ENCODE peak calls at places on chromosomes 2 and 18, in six cellular contexts. Y is SW480; F is left cardiac atrium; K is GM23338; Z is endothelial cell of umbilical vein; H is naive thymus-derived CD8-positive, alpha-beta T cell. V is an unnamed sample.

GRCh38 chr2:5035134-5035533 is 657.0 kb upstream of the SOX11 start:
- DNase-seq in F (no peak), K (no peak), Z (no peak), H (no peak), Y (no peak), V (no peak)

GRCh38 chr2:108124733-108125132 is 115.0 kb upstream of the SULT1C3 start:
- DNase-seq in F (no peak), H (no peak), K (no peak), Y (no peak), Z (no peak), V (no peak)

GRCh38 chr2:196242131-196242620 is 70.8 kb upstream of the STK17B start:
- DNase-seq in K (no peak), Y (no peak), F (no peak), H (no peak), Z (no peak), V (no peak)

GRCh38 chr18:39604836-39605235 is 2039.2 kb upstream of the CELF4 start:
- DNase-seq in Z (peak), H (no peak), K (no peak), Y (no peak), F (no peak), V (peak)

GRCh38 chr18:23718243-23718720 is 29.0 kb downstream of the LAMA3 start:
- DNase-seq in K (no peak), Y (no peak), F (no peak), H (no peak), Z (peak), V (no peak)

GRCh38 chr2:218406949-218407703 is 7.5 kb downstream of the CTDSP1 start:
- DNase-seq in K (no peak), H (peak), Y (peak), F (peak), Z (peak), V (peak)

GRCh38 chr2:105618351-105618659 is 126.4 kb upstream of the NCK2 start:
- DNase-seq in H (no peak), Z (no peak), F (no peak), Y (no peak), K (no peak), V (no peak)

GRCh38 chr2:163405298-163405697 is 330.5 kb downstream of the FIGN start:
- DNase-seq in H (no peak), F (no peak), Z (no peak), Y (no peak), K (no peak), V (no peak)

GRCh38 chr2:26649992-26650712 is 9.0 kb upstream of the CIB4 start:
- DNase-seq in K (no peak), Z (no peak), F (no peak), Y (no peak), H (no peak), V (no peak)

GRCh38 chr2:134170269-134170668 is 83.6 kb upstream of the MGAT5 start:
- DNase-seq in F (no peak), Z (no peak), H (no peak), K (no peak), Y (no peak), V (no peak)

GRCh38 chr18:61975526-61976326 is 82.9 kb upstream of the RNF152 start:
- DNase-seq in Y (no peak), K (no peak), F (no peak), H (peak), Z (no peak), V (no peak)

GRCh38 chr2:29064746-29065478 is 9.4 kb downstream of the PCARE start:
- DNase-seq in K (no peak), F (no peak), Y (no peak), H (no peak), Z (no peak), V (no peak)

GRCh38 chr2:198930170-198930569 is 527.6 kb downstream of the SATB2 start:
- DNase-seq in K (peak), F (no peak), H (no peak), Y (no peak), Z (no peak), V (no peak)

GRCh38 chr18:48918660-48919415 is 31.9 kb downstream of the SMAD7 start:
- DNase-seq in K (no peak), F (peak), H (no peak), Z (no peak), Y (no peak), V (no peak)

GRCh38 chr2:195498839-195499490 is 158.1 kb upstream of the SLC39A10 start:
- DNase-seq in K (no peak), Y (no peak), F (no peak), H (no peak), Z (no peak), V (no peak)

GRCh38 chr2:169476459-169476858 is 2.8 kb upstream of the BBS5 start:
- DNase-seq in H (no peak), F (no peak), K (no peak), Z (no peak), Y (peak), V (peak)

GRCh38 chr2:70010222-70011111 is 49.0 kb upstream of the ASPRV1 start:
- DNase-seq in Z (no peak), Y (peak), H (no peak), F (peak), K (no peak), V (peak)

GRCh38 chr18:49813071-49813320 is 337 bp downstream of the ACAA2 start:
- DNase-seq in F (peak), Y (peak), H (no peak), Z (peak), K (peak), V (peak)

GRCh38 chr2:169818241-169818640 is 6.5 kb downstream of the METTL5 start:
- DNase-seq in K (no peak), H (no peak), Z (no peak), Y (no peak), F (no peak), V (no peak)

GRCh38 chr2:38873763-38874162 is 2.0 kb downstream of the DHX57 start:
- DNase-seq in F (no peak), K (no peak), Z (no peak), H (no peak), Y (no peak), V (no peak)

GRCh38 chr2:233479616-233480489 is 86.7 kb downstream of the USP40 start:
- DNase-seq in F (no peak), H (no peak), Z (no peak), Y (no peak), K (no peak), V (no peak)

GRCh38 chr2:86631846-86632485 is 8.3 kb upstream of the RNF103 start:
- DNase-seq in F (no peak), Y (no peak), Z (peak), K (peak), H (no peak), V (peak)

GRCh38 chr2:32940598-32940997 is 6.2 kb upstream of the LTBP1 start:
- DNase-seq in Z (no peak), Y (no peak), F (no peak), H (no peak), K (no peak), V (no peak)

GRCh38 chr2:127153691-127154158 is 46.8 kb upstream of the BIN1 start:
- DNase-seq in Z (peak), F (no peak), H (no peak), K (no peak), Y (no peak), V (peak)

GRCh38 chr2:30287190-30287589 is 55.9 kb downstream of the LBH start:
- DNase-seq in Y (no peak), K (no peak), F (no peak), H (no peak), Z (no peak), V (no peak)

GRCh38 chr2:44804406-44805235 is 136.9 kb upstream of the SIX3 start:
- DNase-seq in K (peak), Y (no peak), F (no peak), H (no peak), Z (no peak), V (no peak)

GRCh38 chr2:47422560-47422959 is 19.6 kb downstream of the MSH2 start:
- DNase-seq in Z (peak), Y (peak), K (no peak), F (no peak), H (no peak), V (no peak)

GRCh38 chr2:240192661-240193060 is 52.2 kb upstream of the OTOS start:
- DNase-seq in H (no peak), K (no peak), Z (no peak), F (no peak), Y (no peak), V (no peak)

GRCh38 chr2:225820828-225821227 is 421.3 kb downstream of the NYAP2 start:
- DNase-seq in H (no peak), Z (no peak), F (no peak), K (no peak), Y (no peak), V (no peak)

GRCh38 chr2:199983534-199983933 is 28.2 kb downstream of the MAIP1 start:
- DNase-seq in K (peak), H (no peak), F (no peak), Z (no peak), Y (no peak), V (no peak)

V was measured in lung microvascular endothelial cell.